ENCODE peak calls at places on chromosomes 6 and 20, in eight cellular contexts. One of them, this sample, is unnamed.

GRCh38 chr6:121925024-121925423 is 474.4 kb upstream of the HSF2 start:
- DNase-seq in tibial artery: no peak
- DNase-seq in T-helper 2 cell: no peak
- DNase-seq in NCI-H774: no peak
- DNase-seq in H7: no peak
- DNase-seq in RCC 7860: no peak
- DNase-seq in activated CD8-positive, alpha-beta memory T cell treated with anti-CD3 and anti-CD28 coated beads for 4 hours: no peak
- DNase-seq in activated naive CD8-positive, alpha-beta T cell treated with anti-CD3 and anti-CD28 coated beads, Interleukin-2, amount 50 U/mL, for 24 hours: no peak
- DNase-seq in this sample: no peak

GRCh38 chr6:137498488-137499219 is 4.5 kb upstream of the OLIG3 start:
- DNase-seq in tibial artery: no peak
- DNase-seq in T-helper 2 cell: no peak
- DNase-seq in NCI-H774: no peak
- DNase-seq in H7: no peak
- DNase-seq in RCC 7860: no peak
- DNase-seq in activated CD8-positive, alpha-beta memory T cell treated with anti-CD3 and anti-CD28 coated beads for 4 hours: no peak
- DNase-seq in activated naive CD8-positive, alpha-beta T cell treated with anti-CD3 and anti-CD28 coated beads, Interleukin-2, amount 50 U/mL, for 24 hours: no peak
- DNase-seq in this sample: no peak

GRCh38 chr20:49397525-49397924 is 84.9 kb downstream of the KCNB1 start:
- DNase-seq in tibial artery: no peak
- DNase-seq in T-helper 2 cell: no peak
- DNase-seq in NCI-H774: no peak
- DNase-seq in H7: no peak
- DNase-seq in RCC 7860: peak
- DNase-seq in activated CD8-positive, alpha-beta memory T cell treated with anti-CD3 and anti-CD28 coated beads for 4 hours: no peak
- DNase-seq in activated naive CD8-positive, alpha-beta T cell treated with anti-CD3 and anti-CD28 coated beads, Interleukin-2, amount 50 U/mL, for 24 hours: no peak
- DNase-seq in this sample: no peak

GRCh38 chr6:24901698-24902328 is 33.9 kb downstream of the RIPOR2 start:
- DNase-seq in tibial artery: no peak
- DNase-seq in T-helper 2 cell: no peak
- DNase-seq in NCI-H774: no peak
- DNase-seq in H7: no peak
- DNase-seq in RCC 7860: no peak
- DNase-seq in activated CD8-positive, alpha-beta memory T cell treated with anti-CD3 and anti-CD28 coated beads for 4 hours: no peak
- DNase-seq in activated naive CD8-positive, alpha-beta T cell treated with anti-CD3 and anti-CD28 coated beads, Interleukin-2, amount 50 U/mL, for 24 hours: no peak
- DNase-seq in this sample: no peak

GRCh38 chr6:165630544-165630953 is 32.5 kb downstream of the PDE10A start:
- DNase-seq in tibial artery: no peak
- DNase-seq in T-helper 2 cell: no peak
- DNase-seq in NCI-H774: no peak
- DNase-seq in H7: no peak
- DNase-seq in RCC 7860: peak
- DNase-seq in activated CD8-positive, alpha-beta memory T cell treated with anti-CD3 and anti-CD28 coated beads for 4 hours: no peak
- DNase-seq in activated naive CD8-positive, alpha-beta T cell treated with anti-CD3 and anti-CD28 coated beads, Interleukin-2, amount 50 U/mL, for 24 hours: no peak
- DNase-seq in this sample: no peak

GRCh38 chr6:167499161-167499660 is 174.3 kb downstream of the TTLL2 start:
- DNase-seq in tibial artery: peak
- DNase-seq in T-helper 2 cell: no peak
- DNase-seq in NCI-H774: no peak
- DNase-seq in H7: no peak
- DNase-seq in RCC 7860: no peak
- DNase-seq in activated CD8-positive, alpha-beta memory T cell treated with anti-CD3 and anti-CD28 coated beads for 4 hours: no peak
- DNase-seq in activated naive CD8-positive, alpha-beta T cell treated with anti-CD3 and anti-CD28 coated beads, Interleukin-2, amount 50 U/mL, for 24 hours: no peak
- DNase-seq in this sample: no peak

GRCh38 chr20:38937978-38938473 is 11.8 kb downstream of the FAM83D start:
- DNase-seq in tibial artery: no peak
- DNase-seq in T-helper 2 cell: no peak
- DNase-seq in NCI-H774: no peak
- DNase-seq in H7: no peak
- DNase-seq in RCC 7860: no peak
- DNase-seq in activated CD8-positive, alpha-beta memory T cell treated with anti-CD3 and anti-CD28 coated beads for 4 hours: no peak
- DNase-seq in activated naive CD8-positive, alpha-beta T cell treated with anti-CD3 and anti-CD28 coated beads, Interleukin-2, amount 50 U/mL, for 24 hours: no peak
- DNase-seq in this sample: peak

GRCh38 chr6:165640767-165641166 is 22.3 kb downstream of the PDE10A start:
- DNase-seq in tibial artery: no peak
- DNase-seq in T-helper 2 cell: no peak
- DNase-seq in NCI-H774: no peak
- DNase-seq in H7: no peak
- DNase-seq in RCC 7860: no peak
- DNase-seq in activated CD8-positive, alpha-beta memory T cell treated with anti-CD3 and anti-CD28 coated beads for 4 hours: no peak
- DNase-seq in activated naive CD8-positive, alpha-beta T cell treated with anti-CD3 and anti-CD28 coated beads, Interleukin-2, amount 50 U/mL, for 24 hours: no peak
- DNase-seq in this sample: no peak

GRCh38 chr20:45783656-45784294 is 7.9 kb downstream of the WFDC3 start:
- DNase-seq in tibial artery: no peak
- DNase-seq in T-helper 2 cell: no peak
- DNase-seq in NCI-H774: no peak
- DNase-seq in H7: no peak
- DNase-seq in RCC 7860: no peak
- DNase-seq in activated CD8-positive, alpha-beta memory T cell treated with anti-CD3 and anti-CD28 coated beads for 4 hours: no peak
- DNase-seq in activated naive CD8-positive, alpha-beta T cell treated with anti-CD3 and anti-CD28 coated beads, Interleukin-2, amount 50 U/mL, for 24 hours: no peak
- DNase-seq in this sample: no peak

GRCh38 chr6:113672691-113673149 is 184.4 kb upstream of the MARCKS start:
- DNase-seq in tibial artery: peak
- DNase-seq in T-helper 2 cell: no peak
- DNase-seq in NCI-H774: peak
- DNase-seq in H7: peak
- DNase-seq in RCC 7860: no peak
- DNase-seq in activated CD8-positive, alpha-beta memory T cell treated with anti-CD3 and anti-CD28 coated beads for 4 hours: no peak
- DNase-seq in activated naive CD8-positive, alpha-beta T cell treated with anti-CD3 and anti-CD28 coated beads, Interleukin-2, amount 50 U/mL, for 24 hours: no peak
- DNase-seq in this sample: no peak

GRCh38 chr6:122654016-122654415 is 43.8 kb downstream of the PKIB start:
- DNase-seq in tibial artery: no peak
- DNase-seq in T-helper 2 cell: no peak
- DNase-seq in NCI-H774: no peak
- DNase-seq in H7: no peak
- DNase-seq in RCC 7860: no peak
- DNase-seq in activated CD8-positive, alpha-beta memory T cell treated with anti-CD3 and anti-CD28 coated beads for 4 hours: no peak
- DNase-seq in activated naive CD8-positive, alpha-beta T cell treated with anti-CD3 and anti-CD28 coated beads, Interleukin-2, amount 50 U/mL, for 24 hours: no peak
- DNase-seq in this sample: no peak

This sample was measured in lower leg skin.